ENCODE peak calls at places on chromosomes 6 and 20, in seven cellular contexts. A, W, Z, I, J, P and S are unnamed samples.

GRCh38 chr20:36541227-36542018 is at the start of gene MYL9:
- DNase-seq in A (peak; percentile 39), W (peak; percentile 14), Z (no peak), I (no peak), J (peak; percentile 63), P (no peak), S (no peak)

GRCh38 chr6:107443066-107443903 is 16.1 kb downstream of the PDSS2 start:
- DNase-seq in A (no peak), W (no peak), Z (no peak), I (no peak), J (no peak), P (no peak), S (no peak)

GRCh38 chr6:143125896-143126573 is 65.3 kb downstream of the AIG1 start:
- DNase-seq in A (no peak), W (no peak), Z (no peak), I (no peak), J (no peak), P (no peak), S (no peak)

GRCh38 chr20:9422335-9422734 is 92.1 kb upstream of the LAMP5 start:
- DNase-seq in A (no peak), W (no peak), Z (no peak), I (no peak), J (no peak), P (no peak), S (no peak)

GRCh38 chr20:44967207-44967807 is 995 bp downstream of the STK4 start:
- DNase-seq in A (no peak), W (no peak), Z (no peak), I (no peak), J (no peak), P (no peak), S (no peak)

GRCh38 chr6:12296255-12296573 is 6.1 kb downstream of the EDN1 start:
- DNase-seq in A (no peak), W (peak; percentile 75), Z (peak; percentile 67), I (no peak), J (peak; percentile 80), P (no peak), S (peak; percentile 80)

GRCh38 chr20:57079016-57080005 is 187.1 kb downstream of the BMP7 start:
- DNase-seq in A (no peak), W (no peak), Z (no peak), I (no peak), J (no peak), P (no peak), S (no peak)

GRCh38 chr20:57818418-57818817 is 108.6 kb upstream of the PMEPA1 start:
- DNase-seq in A (no peak), W (no peak), Z (no peak), I (no peak), J (no peak), P (no peak), S (no peak)

GRCh38 chr6:166860392-166860791 is 96.0 kb downstream of the RNASET2 start:
- DNase-seq in A (no peak), W (no peak), Z (no peak), I (no peak), J (no peak), P (no peak), S (no peak)

GRCh38 chr6:44128020-44128917 is 915 bp downstream of the TMEM63B start:
- DNase-seq in A (no peak), W (peak; percentile 17), Z (peak; percentile 39), I (no peak), J (no peak), P (no peak), S (no peak)

GRCh38 chr6:5044866-5045265 is 40.3 kb upstream of the PPP1R3G start:
- DNase-seq in A (no peak), W (no peak), Z (no peak), I (no peak), J (no peak), P (no peak), S (no peak)

GRCh38 chr6:104579464-104579863 is 280.3 kb downstream of the HACE1 start:
- DNase-seq in A (no peak), W (no peak), Z (no peak), I (no peak), J (no peak), P (no peak), S (no peak)

GRCh38 chr20:32203556-32204484 is 3.7 kb downstream of the PLAGL2 start:
- DNase-seq in A (no peak), W (no peak), Z (no peak), I (no peak), J (no peak), P (peak; percentile 64), S (no peak)

GRCh38 chr20:25315418-25316210 is 67.7 kb downstream of the PYGB start:
- DNase-seq in A (no peak), W (no peak), Z (no peak), I (no peak), J (no peak), P (no peak), S (no peak)

GRCh38 chr20:47438464-47439381 is 63.0 kb upstream of the NCOA3 start:
- DNase-seq in A (no peak), W (no peak), Z (no peak), I (no peak), J (no peak), P (no peak), S (no peak)

GRCh38 chr20:62925420-62926228 is 681 bp downstream of the DIDO1 start:
- DNase-seq in A (no peak), W (no peak), Z (no peak), I (no peak), J (no peak), P (peak; percentile 39), S (no peak)

GRCh38 chr6:14664112-14664592 is 546.6 kb downstream of the CD83 start:
- DNase-seq in A (no peak), W (no peak), Z (no peak), I (peak; percentile 28), J (no peak), P (no peak), S (no peak)

GRCh38 chr6:132820629-132821381 is 6.4 kb downstream of the RPS12 start:
- DNase-seq in A (no peak), W (no peak), Z (no peak), I (no peak), J (no peak), P (no peak), S (no peak)

GRCh38 chr6:26197736-26198625 is 110.8 kb downstream of the HFE start:
- DNase-seq in A (no peak), W (no peak), Z (no peak), I (no peak), J (no peak), P (peak; percentile 49), S (no peak)

GRCh38 chr20:62725596-62726268 is 17.1 kb downstream of the NTSR1 start:
- DNase-seq in A (no peak), W (no peak), Z (no peak), I (no peak), J (no peak), P (no peak), S (no peak)

GRCh38 chr6:40956871-40957270 is 82.2 kb downstream of the UNC5CL start:
- DNase-seq in A (no peak), W (no peak), Z (no peak), I (no peak), J (no peak), P (no peak), S (no peak)